ENCODE peak calls at places on chromosomes 13 and 19, in seven cellular contexts. S is stimulated activated CD4-positive, alpha-beta T cell treated with anti-CD3 and anti-CD28 coated beads, Interleukin-4, amount 100 ng/mL, for 4 hours; E is frontal cortex; T is SHP77 treated with DMSO at 0.1 percent for 48 hours; O is AG04450; I is stimulated activated CD8-positive, alpha-beta memory T cell treated with anti-CD3 and anti-CD28 coated beads, Interleukin-4, amount 100 ng/mL, for 24 hours; Y is heart right ventricle. B is an unnamed sample.

GRCh38 chr13:51938454-51938853 is 72.8 kb downstream of the ATP7B start:
- DNase-seq in Y (no peak), T (no peak), E (no peak), O (no peak), S (no peak), I (no peak), B (no peak)

GRCh38 chr19:34960103-34960805 is 3.8 kb downstream of the ZNF792 start:
- DNase-seq in I (no peak), Y (no peak), O (peak; percentile 11), E (no peak), S (no peak), T (no peak), B (no peak)

GRCh38 chr13:25046985-25047660 is 48.8 kb upstream of the PABPC3 start:
- DNase-seq in I (no peak), T (no peak), E (peak; percentile 42), O (peak; percentile 0), S (no peak), Y (no peak), B (peak; percentile 4)

GRCh38 chr19:369256-369655 is 24.7 kb upstream of the MIER2 start:
- DNase-seq in E (no peak), I (no peak), O (no peak), S (no peak), Y (no peak), T (no peak), B (no peak)

GRCh38 chr19:3176715-3177501 is 1.7 kb upstream of the S1PR4 start:
- DNase-seq in T (no peak), E (no peak), Y (no peak), O (no peak), S (peak; percentile 77), I (peak; percentile 53), B (no peak)

GRCh38 chr19:14440049-14440448 is 6.9 kb downstream of the PKN1 start:
- DNase-seq in Y (peak; percentile 72), E (peak; percentile 41), I (peak; percentile 73), T (no peak), S (peak; percentile 69), O (no peak), B (no peak)

GRCh38 chr13:44165172-44165894 is 208.3 kb upstream of the SERP2 start:
- DNase-seq in I (no peak), S (no peak), T (no peak), O (no peak), Y (no peak), E (no peak), B (no peak)

GRCh38 chr19:2720777-2721569 is at the start of gene DIRAS1:
- DNase-seq in O (no peak), Y (no peak), S (no peak), E (peak; percentile 65), I (no peak), T (no peak), B (no peak)